ENCODE peak calls at places on chromosomes 7 and 10, in nine cellular contexts. C is stimulated activated CD4-positive, alpha-beta T cell treated with anti-CD3 and anti-CD28 coated beads, Interleukin-4, amount 100 ng/mL, for 1 hour; T is HTR-8/SVneo; H is pulmonary artery endothelial cell; Z is activated CD4-positive, alpha-beta T cell treated with anti-CD3 and anti-CD28 coated beads, Interleukin-2, amount 50 U/mL, for 4 hours; R is activated gamma-delta T cell; V is kidney glomerular epithelial cell; D is iris pigment epithelial cell; A is cardiac muscle cell. J is an unnamed sample.
A peak's percentile ranks its signal among the peaks of the same experiment; 100 is the strongest.

GRCh38 chr7:156095908-156096539 is 283.8 kb upstream of the SHH start:
- DNase-seq in C (no peak), T (no peak), H (no peak), Z (no peak), R (no peak), V (no peak), D (no peak), A (no peak), J (no peak)

GRCh38 chr10:110307805-110308204 is 3.1 kb upstream of the SMNDC1 start:
- DNase-seq in C (no peak), T (no peak), H (no peak), Z (no peak), R (no peak), V (no peak), D (no peak), A (no peak), J (no peak)

GRCh38 chr10:119654540-119654939 is 3.4 kb downstream of the BAG3 start:
- DNase-seq in C (no peak), T (no peak), H (no peak), Z (no peak), R (no peak), V (no peak), D (no peak), A (no peak), J (no peak)

GRCh38 chr10:60291354-60291930 is 98.2 kb downstream of the ANK3 start:
- DNase-seq in C (no peak), T (no peak), H (no peak), Z (no peak), R (no peak), V (no peak), D (peak; percentile 57), A (no peak), J (no peak)

GRCh38 chr10:64463406-64463805 is 942.2 kb downstream of the REEP3 start:
- DNase-seq in C (no peak), T (no peak), H (no peak), Z (no peak), R (no peak), V (no peak), D (no peak), A (no peak), J (no peak)

GRCh38 chr10:132540456-132540855 is 2.9 kb downstream of the INPP5A start:
- DNase-seq in C (no peak), T (no peak), H (no peak), Z (no peak), R (no peak), V (no peak), D (peak; percentile 41), A (no peak), J (no peak)

GRCh38 chr10:43001427-43001795 is 75.5 kb upstream of the RET start:
- DNase-seq in C (no peak), T (no peak), H (no peak), Z (no peak), R (no peak), V (no peak), D (no peak), A (no peak), J (no peak)

GRCh38 chr10:94412439-94412838 is 10.1 kb downstream of the TBC1D12 start:
- DNase-seq in C (no peak), T (no peak), H (no peak), Z (no peak), R (no peak), V (no peak), D (no peak), A (no peak), J (no peak)

GRCh38 chr10:59839576-59839975 is 66.8 kb downstream of the CCDC6 start:
- DNase-seq in C (no peak), T (no peak), H (no peak), Z (no peak), R (no peak), V (peak; percentile 30), D (peak; percentile 74), A (no peak), J (no peak)

GRCh38 chr7:93189235-93189634 is 37.0 kb downstream of the HEPACAM2 start:
- DNase-seq in C (no peak), T (no peak), H (no peak), Z (no peak), R (no peak), V (no peak), D (no peak), A (no peak), J (no peak)

GRCh38 chr10:79367421-79368189 is 20.3 kb downstream of the PPIF start:
- DNase-seq in C (no peak), T (no peak), H (no peak), Z (no peak), R (no peak), V (no peak), D (peak; percentile 65), A (no peak), J (no peak)

GRCh38 chr10:28250782-28251181 is 52.1 kb downstream of the MPP7 start:
- DNase-seq in C (no peak), T (peak; percentile 15), H (no peak), Z (no peak), R (no peak), V (peak; percentile 57), D (peak; percentile 34), A (no peak), J (peak; percentile 20)

GRCh38 chr7:33495207-33495606 is 365.8 kb downstream of the BBS9 start:
- DNase-seq in C (no peak), T (peak; percentile 10), H (no peak), Z (no peak), R (no peak), V (peak; percentile 98), D (peak; percentile 30), A (peak; percentile 20), J (no peak)

GRCh38 chr7:29160080-29160479 is 13.7 kb upstream of the CPVL start:
- DNase-seq in C (no peak), T (no peak), H (no peak), Z (no peak), R (no peak), V (no peak), D (no peak), A (no peak), J (no peak)

GRCh38 chr7:74029094-74029785 is 1.3 kb downstream of the ELN start:
- DNase-seq in C (no peak), T (no peak), H (no peak), Z (no peak), R (no peak), V (no peak), D (no peak), A (no peak), J (no peak)

GRCh38 chr7:36726806-36727503 is 2.7 kb upstream of the AOAH start:
- DNase-seq in C (no peak), T (no peak), H (no peak), Z (no peak), R (no peak), V (no peak), D (no peak), A (no peak), J (no peak)

GRCh38 chr10:103281753-103282152 is 4.8 kb downstream of the INA start:
- DNase-seq in C (no peak), T (no peak), H (no peak), Z (no peak), R (no peak), V (no peak), D (peak; percentile 35), A (peak; percentile 81), J (no peak)

GRCh38 chr10:21891439-21891838 is 112.1 kb downstream of the DNAJC1 start:
- DNase-seq in C (no peak), T (no peak), H (no peak), Z (no peak), R (no peak), V (no peak), D (no peak), A (no peak), J (no peak)

GRCh38 chr10:102641398-102641797 is 2.9 kb upstream of the TRIM8 start:
- DNase-seq in C (no peak), T (no peak), H (no peak), Z (no peak), R (no peak), V (no peak), D (no peak), A (no peak), J (no peak)

GRCh38 chr10:51960494-51960895 is 261.1 kb upstream of the CSTF2T start:
- DNase-seq in C (no peak), T (peak; percentile 10), H (peak; percentile 1), Z (no peak), R (no peak), V (peak; percentile 3), D (peak; percentile 37), A (peak; percentile 52), J (peak; percentile 27)